ENCODE peak calls at places on chromosomes 1 and 21, in seven cellular contexts. D, Y, E, J, Q, H and G are unnamed samples.

GRCh38 chr21:35198004-35198403 is 148.9 kb upstream of the RUNX1 start:
- DNase-seq in E (no peak), J (peak; percentile 68), D (no peak), H (peak; percentile 88), Q (peak; percentile 99), Y (peak; percentile 96), G (no peak)

GRCh38 chr1:89525169-89525855 is 683 bp downstream of the LRRC8B start:
- DNase-seq in D (no peak), H (peak; percentile 41), E (no peak), Q (no peak), J (peak; percentile 51), Y (no peak), G (no peak)

GRCh38 chr21:15210235-15210678 is 145.5 kb upstream of the NRIP1 start:
- DNase-seq in H (peak; percentile 27), J (peak; percentile 26), Y (no peak), D (peak; percentile 29), Q (peak; percentile 97), E (no peak), G (no peak)

GRCh38 chr1:65114312-65114711 is 33.7 kb upstream of the AK4 start:
- DNase-seq in H (no peak), E (no peak), Q (no peak), J (no peak), D (no peak), Y (no peak), G (no peak)

GRCh38 chr21:41207401-41208388 is 39.7 kb downstream of the BACE2 start:
- DNase-seq in Q (no peak), Y (peak; percentile 86), D (no peak), J (no peak), E (no peak), H (no peak), G (no peak)

GRCh38 chr1:11862890-11863289 is 4.1 kb upstream of the NPPB start:
- DNase-seq in D (no peak), J (no peak), Q (peak; percentile 15), Y (no peak), E (no peak), H (no peak), G (no peak)

GRCh38 chr1:1540015-1540816 is at the start of gene TMEM240:
- DNase-seq in Q (no peak), E (peak; percentile 90), Y (peak; percentile 69), J (peak; percentile 84), D (peak; percentile 86), H (peak; percentile 81), G (peak; percentile 71)

GRCh38 chr1:201221201-201221846 is 30.7 kb downstream of the IGFN1 start:
- DNase-seq in H (no peak), Y (no peak), E (peak; percentile 38), Q (no peak), J (no peak), D (peak; percentile 20), G (no peak)

DNA sequence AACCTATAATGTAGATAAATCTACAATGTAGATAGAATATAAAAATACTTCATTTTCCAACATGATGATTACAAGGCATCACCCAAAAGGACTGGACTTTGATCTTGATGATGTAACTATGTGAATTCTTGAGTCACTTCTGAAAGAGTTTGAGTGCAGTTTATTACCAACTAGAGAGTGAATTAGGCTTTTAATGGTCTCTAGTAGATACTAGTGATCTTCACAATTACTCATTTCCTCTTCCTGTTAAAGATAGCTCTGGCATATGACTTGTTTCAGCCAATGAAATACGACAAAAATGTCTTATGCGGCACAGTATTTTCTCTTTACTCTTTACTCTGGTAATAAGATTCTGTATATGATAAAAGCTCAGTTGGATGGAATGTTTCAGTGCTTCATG is 1588.1 kb upstream of the B3GALT2 start:
- DNase-seq in Q (no peak), D (no peak), H (no peak), Y (no peak), E (no peak), J (no peak), G (no peak)
- H2AK5ac ChIP-seq in Q (no peak overlapping the region), D (no peak overlapping the region), H (no peak overlapping the region), Y (no peak overlapping the region), E (no peak overlapping the region), J (no peak overlapping the region), G (no peak overlapping the region)

DNA sequence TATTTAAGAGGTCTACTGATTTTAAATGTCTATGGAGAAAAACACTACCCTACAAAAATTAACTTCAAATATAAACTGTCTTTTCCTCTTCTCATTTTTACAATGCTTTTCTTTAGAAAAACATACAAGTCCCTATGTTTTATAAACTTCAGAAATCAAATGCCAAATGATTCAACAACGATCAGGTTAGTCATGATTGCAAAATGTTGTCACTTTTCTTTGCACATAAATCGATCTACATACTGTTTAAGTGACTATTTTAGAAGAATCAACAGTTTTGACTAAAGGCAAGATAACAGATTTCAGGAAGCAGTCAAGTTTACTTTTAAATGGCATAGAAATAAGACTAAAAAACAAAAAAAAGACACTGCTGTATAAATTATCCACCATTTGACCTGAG is 168.7 kb downstream of the GPATCH2 start:
- DNase-seq in H (no peak), Y (peak; percentile 65), E (no peak), Q (no peak), D (no peak), J (no peak), G (no peak)
- H2AK5ac ChIP-seq in H (no peak overlapping the region), Y (no peak overlapping the region), E (no peak overlapping the region), Q (no peak overlapping the region), D (no peak overlapping the region), J (no peak overlapping the region), G (no peak overlapping the region)

DNA sequence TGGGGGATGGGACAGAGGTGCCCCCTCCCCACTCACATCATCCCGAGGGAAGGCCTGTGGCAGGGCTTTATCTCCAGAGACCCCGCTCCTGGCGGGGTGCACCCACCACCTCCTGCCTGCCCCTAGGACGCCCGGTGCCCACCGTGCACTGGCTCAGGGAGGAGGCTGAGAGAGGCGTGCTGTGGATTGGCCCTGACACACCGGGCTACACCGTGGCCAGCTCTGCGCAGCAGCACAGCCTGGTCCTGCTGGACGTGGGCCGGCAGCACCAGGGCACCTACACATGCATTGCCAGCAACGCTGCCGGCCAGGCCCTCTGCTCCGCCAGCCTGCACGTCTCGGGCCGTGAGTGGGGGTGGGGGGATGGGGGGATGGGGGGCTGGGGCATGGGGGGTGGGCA is 71.7 kb downstream of the TRIM11 start:
- DNase-seq in H (no peak), Y (no peak), J (no peak), Q (no peak), D (no peak), E (peak; percentile 33), G (no peak)
- H2AK5ac ChIP-seq in H (no peak overlapping the region), Y (no peak overlapping the region), J (no peak overlapping the region), Q (no peak overlapping the region), D (no peak overlapping the region), E (no peak overlapping the region), G (no peak overlapping the region)

DNA sequence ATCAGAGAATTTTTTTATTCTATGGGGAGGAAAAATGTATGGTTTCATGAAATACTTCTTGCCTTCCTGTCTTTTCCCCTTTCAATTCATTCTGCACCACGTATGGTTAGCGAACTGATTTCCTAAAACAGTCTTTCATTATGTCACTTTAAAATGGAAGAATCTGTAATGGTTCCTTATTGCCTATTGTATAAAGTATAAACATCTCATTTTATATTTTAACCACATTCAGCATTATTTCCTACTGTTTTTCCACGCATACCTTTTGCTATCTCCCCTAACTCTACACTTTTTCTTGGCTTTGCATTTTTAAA is 232.3 kb upstream of the B3GALT2 start:
- DNase-seq in Y (no peak), E (no peak), Q (no peak), H (no peak), D (no peak), J (no peak), G (no peak)
- H2AK5ac ChIP-seq in Y (no peak overlapping the region), E (no peak overlapping the region), Q (no peak overlapping the region), H (no peak overlapping the region), D (no peak overlapping the region), J (no peak overlapping the region), G (no peak overlapping the region)

DNA sequence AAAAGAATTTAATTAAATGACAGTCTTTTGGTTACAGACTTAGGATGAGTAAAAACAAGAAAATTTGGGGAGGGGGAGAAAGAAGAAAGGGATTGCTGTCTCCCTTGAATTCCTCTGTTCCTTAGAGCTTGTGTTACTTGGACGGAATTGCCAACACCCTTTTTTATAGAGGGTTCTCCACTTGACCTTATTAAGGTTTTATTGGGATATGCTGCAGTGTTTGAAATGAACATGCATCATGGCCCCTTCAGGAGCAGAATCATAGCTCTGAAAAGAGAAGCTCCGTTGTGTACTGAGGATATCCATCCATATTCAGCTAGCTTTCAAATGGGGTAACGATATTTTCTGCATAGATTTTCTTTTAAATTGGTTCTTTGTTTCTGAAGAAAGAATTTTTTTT is 48.2 kb upstream of the DNASE2B start:
- DNase-seq in Q (no peak), E (no peak), Y (no peak), J (no peak), D (no peak), H (no peak), G (no peak)
- H2AK5ac ChIP-seq in Q (no peak overlapping the region), E (no peak overlapping the region), Y (no peak overlapping the region), J (no peak overlapping the region), D (no peak overlapping the region), H (no peak overlapping the region), G (no peak overlapping the region)

GRCh38 chr1:238136265-238136664 is 245.5 kb upstream of the ZP4 start:
- DNase-seq in Y (no peak), H (no peak), D (no peak), E (no peak), J (no peak), Q (no peak), G (no peak)
- H2AK5ac ChIP-seq in Y (no peak overlapping the region), H (no peak overlapping the region), D (no peak overlapping the region), E (no peak overlapping the region), J (no peak overlapping the region), Q (no peak overlapping the region), G (no peak overlapping the region)